ENCODE peak calls at places on chromosomes 11 and 22, in five cellular contexts. J is H9, B is colonic mucosa, P is neuronal stem cell, W is kidney. O is an unnamed sample.

GRCh38 chr11:19286411-19286810 is 45.7 kb upstream of the E2F8 start:
- DNase-seq in B (no peak), P (no peak), J (no peak), W (no peak), O (no peak)

GRCh38 chr11:45383229-45383628 is 97.1 kb upstream of the SYT13 start:
- DNase-seq in J (no peak), W (no peak), B (no peak), P (no peak), O (no peak)

GRCh38 chr22:25930710-25931353 is 188.8 kb downstream of the MYO18B start:
- DNase-seq in J (no peak), P (no peak), B (no peak), W (no peak), O (no peak)

GRCh38 chr11:125874556-125875124 is 12.8 kb upstream of the HYLS1 start:
- DNase-seq in B (peak), P (peak), W (no peak), J (peak), O (no peak)

GRCh38 chr11:12005061-12005460 is 3.4 kb downstream of the DKK3 start:
- DNase-seq in P (no peak), J (no peak), W (no peak), B (no peak), O (no peak)

GRCh38 chr11:113014731-113015455 is 53.7 kb downstream of the NCAM1 start:
- DNase-seq in J (no peak), P (no peak), B (no peak), W (no peak), O (no peak)

GRCh38 chr22:49657974-49658550 is 169.6 kb downstream of the BRD1 start:
- DNase-seq in W (peak), B (no peak), P (no peak), J (no peak), O (no peak)

GRCh38 chr11:114977596-114977995 is 299.3 kb downstream of the NXPE2 start:
- DNase-seq in W (no peak), B (no peak), J (no peak), P (no peak), O (no peak)

GRCh38 chr11:19242184-19242932 is 1.6 kb upstream of the E2F8 start:
- DNase-seq in P (no peak), B (peak), W (no peak), J (peak), O (no peak)

DNA sequence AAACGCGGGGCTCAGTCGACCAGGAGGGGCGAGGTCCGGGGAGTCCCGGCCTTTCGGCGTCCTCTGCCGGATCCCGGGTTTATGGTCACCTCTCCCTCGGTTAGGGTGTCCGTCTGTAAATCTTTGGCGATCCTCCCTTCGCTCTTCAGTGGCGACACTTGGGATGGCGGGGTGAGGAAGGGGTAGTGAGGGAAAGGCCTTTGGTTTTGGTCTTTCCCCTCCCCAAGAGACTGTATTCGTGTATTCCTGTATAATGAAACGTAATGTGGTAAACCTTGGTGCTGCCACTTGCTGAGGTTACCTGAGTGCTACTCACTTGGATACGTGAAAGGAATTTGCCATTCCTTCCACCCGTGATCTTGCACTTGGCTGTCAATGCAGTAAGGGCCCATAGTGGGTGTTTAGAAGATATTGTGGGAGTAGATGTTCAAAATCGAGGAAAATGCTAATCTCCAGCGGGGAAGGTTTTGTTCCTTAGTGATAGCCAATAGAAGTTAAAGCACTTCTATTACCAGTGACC is 546 bp upstream of the NUP160 start:
- DNase-seq in B (no peak), P (no peak), J (no peak), W (no peak), O (no peak)
- H3K27ac ChIP-seq in B (peak), P (peak), J (peak), W (peak), O (peak)

GRCh38 chr22:21626073-21626734 is 3.6 kb downstream of the YDJC start:
- DNase-seq in B (no peak), J (no peak), P (no peak), W (no peak), O (no peak)
- H3K9ac ChIP-seq in B (no peak), J (no peak), P (no peak), W (no peak), O (no peak)

GRCh38 chr22:40237241-40237640 is 59.5 kb downstream of the TNRC6B start:
- DNase-seq in W (no peak), B (no peak), J (peak), P (no peak), O (no peak)

GRCh38 chr22:40240160-40240559 is 62.4 kb downstream of the TNRC6B start:
- DNase-seq in P (peak), B (no peak), W (no peak), J (peak), O (no peak)

GRCh38 chr22:40239345-40239683 is 61.6 kb downstream of the TNRC6B start:
- DNase-seq in W (no peak), J (no peak), P (no peak), B (no peak), O (no peak)

GRCh38 chr22:40237788-40238424 is 60.2 kb downstream of the TNRC6B start:
- DNase-seq in P (no peak), B (no peak), J (no peak), W (no peak), O (no peak)

DNA sequence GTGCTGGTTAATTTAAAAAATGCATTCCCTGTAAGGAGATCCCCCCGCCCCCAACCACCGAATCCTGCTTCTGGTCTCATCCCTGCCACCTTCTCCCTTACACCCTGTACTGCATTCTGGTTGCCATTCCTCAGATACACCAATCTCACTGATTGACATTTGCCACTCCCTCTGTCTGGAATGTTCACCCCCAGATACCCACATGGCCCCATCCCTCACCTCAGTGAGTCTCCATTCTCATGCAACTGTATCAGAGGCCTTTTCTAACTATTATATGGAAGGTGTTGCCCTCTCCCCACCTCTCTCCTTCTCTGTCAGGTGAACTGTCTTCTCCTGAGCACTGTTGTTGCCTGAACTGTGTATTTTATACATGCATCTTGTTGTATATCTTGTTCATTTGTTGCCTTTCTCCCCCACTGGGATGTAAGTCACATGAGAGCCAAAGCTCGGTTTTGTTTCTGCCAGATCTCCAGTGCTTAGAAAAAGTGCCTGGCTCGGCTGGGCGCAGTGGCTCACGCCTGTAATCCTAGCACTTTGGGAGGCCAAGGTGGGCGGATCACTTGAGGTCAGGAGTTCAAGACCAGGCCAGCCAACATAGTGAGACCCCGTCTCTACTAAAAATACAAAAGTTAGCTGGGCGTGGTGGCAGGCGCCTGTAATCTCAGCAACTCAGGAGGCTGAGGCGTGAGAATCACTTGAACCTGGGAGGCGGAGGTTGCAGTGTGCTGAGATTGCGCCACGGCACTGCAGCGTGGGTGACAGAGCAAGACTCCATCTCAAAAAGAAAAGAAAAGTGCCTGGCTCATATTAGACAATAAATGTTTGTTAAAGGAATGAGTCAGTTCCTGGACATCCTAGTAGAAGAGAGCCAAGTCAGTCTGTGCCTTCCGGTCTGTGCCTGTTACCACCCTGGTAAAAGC is 61.0 kb downstream of the TNRC6B start:
- DNase-seq in P (no peak), B (no peak), J (no peak), W (no peak), O (no peak)
- H3K27ac ChIP-seq in P (no peak), B (no peak), J (no peak), W (peak), O (no peak)

GRCh38 chr22:43151251-43152000 is at the start of gene TSPO:
- DNase-seq in B (peak), P (peak), J (peak), W (peak), O (no peak)
- H3K9ac ChIP-seq in B (peak), P (peak), J (no peak), W (peak), O (peak)

DNA sequence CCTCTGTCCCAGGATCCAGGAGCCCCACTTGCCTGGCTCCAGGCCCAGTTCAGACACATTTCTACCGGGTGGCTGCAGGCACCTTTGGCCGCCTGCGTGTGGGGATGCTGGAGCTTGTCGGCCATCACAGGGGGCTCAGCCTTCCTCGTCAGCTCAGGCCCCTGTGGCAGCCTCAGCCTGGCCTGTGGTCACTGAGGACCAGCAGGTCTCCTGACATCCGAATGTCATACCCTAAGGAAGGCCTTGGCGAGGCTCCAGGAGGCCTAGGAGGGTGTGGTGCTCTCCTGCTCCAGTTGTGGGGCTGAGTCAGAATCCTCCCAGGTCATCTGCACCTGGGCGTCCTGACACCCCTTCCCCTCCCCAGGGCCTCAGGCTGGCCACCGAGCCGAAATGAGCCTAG is 14.9 kb upstream of the SOX10 start:
- DNase-seq in W (no peak), J (no peak), B (no peak), P (no peak), O (no peak)
- H3K27ac ChIP-seq in W (no peak), J (no peak), B (no peak), P (no peak), O (no peak)

GRCh38 chr11:65945430-65945911 is at the start of gene TSGA10IP:
- DNase-seq in J (peak), P (peak), B (no peak), W (peak), O (no peak)
- H3K9ac ChIP-seq in J (peak), P (peak), B (no peak), W (no peak), O (no peak)

GRCh38 chr22:40209945-40210485 is 32.3 kb downstream of the TNRC6B start:
- DNase-seq in J (no peak), P (no peak), B (no peak), W (no peak), O (no peak)
- H3K27ac ChIP-seq in J (peak), P (no peak), B (no peak), W (no peak), O (peak)

GRCh38 chr11:69277074-69277809 is 16.7 kb upstream of the MYEOV start:
- DNase-seq in W (peak), P (no peak), J (no peak), B (peak), O (no peak)
- H3K9ac ChIP-seq in W (no peak), P (no peak), J (no peak), B (peak), O (no peak)

O was measured in SK-N-MC.